ENCODE peak calls at places on chromosomes 2 and 18, in five cellular contexts. G, Z, X, V and B are unnamed samples.

GRCh38 chr2:3174626-3175567 is 202.7 kb downstream of the EIPR1 start:
- DNase-seq in X (no peak), G (no peak), V (no peak), Z (no peak), B (no peak)

GRCh38 chr18:8730080-8730827 is 24.9 kb downstream of the MTCL1 start:
- DNase-seq in G (peak; percentile 94), V (no peak), X (no peak), Z (no peak), B (no peak)

GRCh38 chr2:189587771-189588170 is 7.2 kb upstream of the SLC40A1 start:
- DNase-seq in V (no peak), X (no peak), G (no peak), Z (no peak), B (no peak)

GRCh38 chr2:2075866-2076265 is 255.2 kb downstream of the MYT1L start:
- DNase-seq in G (no peak), V (no peak), X (no peak), Z (no peak), B (no peak)

GRCh38 chr2:226215902-226216503 is 583.6 kb downstream of the IRS1 start:
- DNase-seq in V (peak; percentile 21), X (peak; percentile 83), Z (peak; percentile 75), G (peak; percentile 62), B (peak; percentile 76)

GRCh38 chr2:127398239-127398590 is 10.4 kb upstream of the MAP3K2 start:
- DNase-seq in V (peak; percentile 88), X (no peak), G (peak; percentile 87), Z (no peak), B (no peak)

GRCh38 chr2:98090951-98091350 is 4.0 kb downstream of the VWA3B start:
- DNase-seq in G (no peak), X (no peak), Z (no peak), V (no peak), B (no peak)

GRCh38 chr2:193303464-193303863 is 1108.7 kb upstream of the TMEFF2 start:
- DNase-seq in G (no peak), V (no peak), Z (no peak), X (no peak), B (no peak)

GRCh38 chr18:31294199-31294747 is 23.7 kb upstream of the DSG1 start:
- DNase-seq in X (no peak), Z (no peak), G (no peak), V (peak; percentile 73), B (no peak)

GRCh38 chr2:182361477-182361876 is 65.4 kb downstream of the PDE1A start:
- DNase-seq in V (no peak), G (no peak), Z (no peak), X (no peak), B (no peak)

GRCh38 chr2:45595724-45596435 is 15.2 kb downstream of the SRBD1 start:
- DNase-seq in Z (no peak), V (peak; percentile 42), X (no peak), G (peak; percentile 80), B (no peak)

GRCh38 chr18:23406271-23406787 is 46.8 kb upstream of the RIOK3 start:
- DNase-seq in X (peak; percentile 62), V (peak; percentile 9), G (peak; percentile 59), Z (no peak), B (no peak)

GRCh38 chr2:162795312-162795711 is 43.3 kb downstream of the KCNH7 start:
- DNase-seq in X (no peak), Z (no peak), V (no peak), G (no peak), B (no peak)
- TF ChIP-seq CTCF in X (no peak), Z (peak; percentile 44), V (no peak), G (no peak), B (no peak)

DNA sequence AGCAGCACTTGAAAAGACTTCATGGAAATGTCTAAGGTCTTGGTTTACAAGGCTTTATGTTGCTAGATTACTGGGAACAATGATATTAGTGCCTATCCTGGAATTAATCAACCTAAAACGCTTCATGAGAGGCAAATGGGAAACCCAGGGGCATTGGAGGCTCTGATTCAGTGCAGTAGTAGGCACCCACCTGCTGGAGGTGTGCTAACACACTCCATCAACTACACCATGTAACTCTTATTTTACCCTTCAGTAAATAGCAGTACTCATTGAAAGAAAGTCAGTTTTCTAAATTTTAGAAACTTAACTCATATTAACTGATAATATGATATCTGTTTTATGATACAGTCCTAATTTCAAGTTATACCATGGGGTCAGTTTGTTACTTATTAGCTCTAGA is 17.4 kb upstream of the HNRNPA3 start:
- DNase-seq in G (no peak), Z (no peak), V (no peak), X (no peak), B (no peak)
- TF ChIP-seq CTCF in G (no peak), Z (no peak), V (no peak), X (no peak), B (no peak)

GRCh38 chr2:109613922-109614714 is at the start of the genes SEPTIN10 and SOWAHC:
- DNase-seq in Z (peak; percentile 93), X (peak; percentile 99), G (peak; percentile 100), V (peak; percentile 99), B (peak; percentile 97)

GRCh38 chr2:109614715-109615636 is 812 bp downstream of the SOWAHC start:
- DNase-seq in G (peak; percentile 33), V (peak; percentile 37), Z (peak; percentile 22), X (peak; percentile 42), B (peak; percentile 59)

GRCh38 chr2:109612991-109613921 is 510 bp downstream of the SEPTIN10 start:
- DNase-seq in G (peak; percentile 78), Z (no peak), X (peak; percentile 62), V (peak; percentile 59), B (no peak)

GRCh38 chr2:109615637-109616144 is 1.5 kb downstream of the SOWAHC start:
- DNase-seq in V (peak; percentile 34), Z (no peak), X (no peak), G (no peak), B (peak; percentile 26)

DNA sequence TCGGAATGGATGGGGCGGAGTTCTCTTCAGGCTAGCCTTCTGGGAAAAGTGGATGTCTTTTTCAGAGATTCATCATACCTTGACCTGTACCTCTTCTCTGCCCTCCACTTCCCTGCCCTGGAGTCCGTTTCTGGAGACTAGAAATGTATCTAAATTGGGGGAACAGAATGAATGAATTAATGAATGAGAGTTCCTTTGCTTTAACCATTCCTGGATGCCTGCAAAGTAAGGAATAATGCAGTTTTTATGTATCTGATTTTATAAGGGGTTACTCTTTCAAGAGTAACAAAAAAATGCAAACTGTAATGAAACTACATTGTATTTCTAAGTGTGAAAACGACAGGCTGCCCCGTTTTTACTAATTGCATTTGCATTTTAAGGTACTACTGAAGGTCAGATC is 2.0 kb downstream of the SOWAHC start:
- DNase-seq in G (no peak), X (no peak), V (no peak), Z (no peak), B (no peak)
- TF ChIP-seq CTCF in G (no peak), X (no peak), V (no peak), Z (no peak), B (no peak)

GRCh38 chr2:105571445-105571987 is 172.7 kb upstream of the FHL2 start:
- DNase-seq in G (no peak), Z (no peak), X (no peak), V (no peak), B (no peak)

GRCh38 chr2:105568323-105568610 is 169.4 kb upstream of the FHL2 start:
- DNase-seq in G (no peak), X (no peak), Z (no peak), V (no peak), B (no peak)

GRCh38 chr2:105569616-105570015 is 170.8 kb upstream of the FHL2 start:
- DNase-seq in V (no peak), Z (no peak), G (no peak), X (no peak), B (no peak)

GRCh38 chr2:105570326-105570725 is 171.5 kb upstream of the FHL2 start:
- DNase-seq in Z (no peak), V (no peak), G (no peak), X (no peak), B (no peak)

DNA sequence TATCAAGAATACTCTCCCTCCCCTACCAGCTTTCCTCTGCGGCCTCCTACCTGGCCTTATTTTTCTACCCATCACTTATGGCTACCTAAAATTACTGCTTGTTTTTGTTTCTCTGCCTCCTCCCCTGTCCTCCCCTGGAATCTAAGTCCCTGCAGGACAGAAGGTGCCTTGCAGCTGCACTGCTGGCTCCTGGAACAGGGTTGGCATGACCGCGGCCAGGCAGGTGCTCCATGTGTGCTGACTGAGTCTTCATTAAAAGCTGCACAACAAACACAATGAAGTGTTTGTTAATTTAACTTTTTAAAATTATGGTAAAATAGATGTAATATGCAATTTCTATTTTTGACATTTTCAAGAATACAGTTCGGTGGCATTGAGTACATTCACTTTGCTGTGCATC is 171.9 kb upstream of the FHL2 start:
- DNase-seq in V (no peak), X (no peak), G (no peak), Z (no peak), B (no peak)
- TF ChIP-seq CTCF in V (no peak), X (no peak), G (no peak), Z (no peak), B (no peak)

GRCh38 chr2:172427256-172427989 is at the start of gene ITGA6:
- DNase-seq in V (peak; percentile 91), G (peak; percentile 39), X (peak; percentile 86), Z (peak; percentile 80), B (peak; percentile 84)
- TF ChIP-seq CTCF in V (no peak), G (no peak), X (peak; percentile 2), Z (peak; percentile 35), B (no peak)

DNA sequence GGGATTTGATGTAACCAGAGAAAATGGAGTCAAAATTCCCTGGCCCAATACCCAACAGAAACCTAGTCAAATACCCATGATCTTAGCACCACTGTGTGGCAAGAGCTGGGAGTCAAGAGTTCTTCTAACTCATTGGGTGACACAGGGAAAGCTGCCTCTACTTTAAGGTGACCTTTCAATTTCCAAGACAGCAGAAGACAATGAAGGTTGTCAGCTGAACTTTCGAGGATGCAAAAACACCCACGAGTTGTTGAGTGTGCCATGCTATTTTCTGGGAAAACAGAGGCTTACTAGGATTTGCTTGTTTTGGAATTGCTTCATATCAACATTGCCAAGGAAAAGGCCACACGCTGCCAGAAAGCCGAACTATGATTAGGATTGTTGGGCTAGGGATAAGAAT is 61.6 kb upstream of the CYRIA start:
- DNase-seq in Z (no peak), V (no peak), G (peak; percentile 54), X (no peak), B (no peak)
- TF ChIP-seq CTCF in Z (no peak), V (no peak), G (no peak), X (peak; percentile 18), B (no peak)